ENCODE peak calls at places on chromosomes 4 and X, in six cellular contexts. V is astrocyte of the spinal cord; Z is neural progenitor cell; J is SHP77; A is activated CD4-positive, alpha-beta T cell treated with anti-CD3 and anti-CD28 coated beads, Interleukin-2, amount 50 U/mL, for 1 hour; X is neural crest cell. I is an unnamed sample.

GRCh38 chr4:24913099-24913445 is 230 bp upstream of the CCDC149 start:
- DNase-seq in Z (no peak), A (no peak), V (no peak), X (no peak), J (no peak), I (no peak)

GRCh38 chr4:2079006-2079405 is 19.9 kb downstream of the NAT8L start:
- DNase-seq in A (no peak), V (no peak), J (no peak), X (no peak), Z (no peak), I (no peak)

GRCh38 chr4:75344915-75345314 is 169.3 kb downstream of the RCHY1 start:
- DNase-seq in X (no peak), A (no peak), J (no peak), Z (no peak), V (peak), I (no peak)

GRCh38 chr4:129950217-129950616 is 854.3 kb downstream of the C4orf33 start:
- DNase-seq in J (no peak), X (no peak), V (no peak), Z (no peak), A (no peak), I (no peak)

GRCh38 chrX:71815906-71816156 is 52.7 kb downstream of the CXorf49B start:
- DNase-seq in X (no peak), Z (no peak), A (no peak), V (no peak), J (no peak), I (no peak)

GRCh38 chr4:117064297-117064696 is 21.1 kb downstream of the TRAM1L1 start:
- DNase-seq in Z (no peak), J (no peak), V (peak), X (no peak), A (no peak), I (no peak)

GRCh38 chr4:36508390-36508789 is 227.0 kb downstream of the DTHD1 start:
- DNase-seq in V (no peak), A (no peak), X (no peak), Z (no peak), J (no peak), I (no peak)

GRCh38 chr4:8906991-8907595 is 35.5 kb upstream of the HMX1 start:
- DNase-seq in A (no peak), V (no peak), J (no peak), Z (no peak), X (no peak), I (no peak)

GRCh38 chr4:98845960-98846359 is 83.0 kb downstream of the EIF4E start:
- DNase-seq in J (no peak), V (peak), Z (no peak), A (no peak), X (no peak), I (no peak)

GRCh38 chrX:15854080-15854655 is 445 bp downstream of the AP1S2 start:
- DNase-seq in V (no peak), A (peak), Z (peak), J (peak), X (peak), I (peak)

GRCh38 chrX:136496768-136497555 is 430 bp upstream of the HTATSF1 start:
- DNase-seq in X (peak), A (peak), J (peak), Z (peak), V (peak), I (peak)

GRCh38 chr4:6066191-6066590 is 48.0 kb upstream of the C4orf50 start:
- DNase-seq in J (no peak), X (no peak), A (no peak), Z (no peak), V (no peak), I (no peak)

GRCh38 chr4:185282968-185283367 is 73.6 kb downstream of the SNX25 start:
- DNase-seq in X (no peak), V (peak), Z (peak), J (no peak), A (no peak), I (no peak)

GRCh38 chrX:10769165-10769564 is 148.8 kb upstream of the MID1 start:
- DNase-seq in A (no peak), Z (peak), J (peak), V (peak), X (no peak), I (no peak)

GRCh38 chr4:179989975-179990374 is 2253.2 kb upstream of the TENM3 start:
- DNase-seq in J (no peak), A (no peak), Z (no peak), X (no peak), V (no peak), I (no peak)

GRCh38 chr4:106978046-106978774 is 57.9 kb downstream of the DKK2 start:
- DNase-seq in J (no peak), A (no peak), X (no peak), Z (peak), V (no peak), I (no peak)

GRCh38 chrX:40008841-40009461 is 88.8 kb downstream of the BCOR start:
- DNase-seq in A (peak), X (no peak), V (no peak), Z (peak), J (peak), I (no peak)

GRCh38 chr4:1463927-1464540 is 57.8 kb upstream of the NKX1-1 start:
- DNase-seq in V (no peak), X (no peak), J (no peak), Z (no peak), A (no peak), I (no peak)

GRCh38 chr4:174218127-174218790 is 65.2 kb downstream of the FBXO8 start:
- DNase-seq in J (no peak), V (no peak), X (no peak), A (no peak), Z (peak), I (no peak)

GRCh38 chr4:158914178-158914577 is 145.4 kb downstream of the FNIP2 start:
- DNase-seq in A (no peak), J (no peak), Z (no peak), X (no peak), V (peak), I (no peak)

GRCh38 chr4:82491251-82491960 is 61.0 kb downstream of the ENOPH1 start:
- DNase-seq in V (no peak), Z (no peak), A (no peak), X (no peak), J (peak), I (no peak)

GRCh38 chr4:39025552-39026085 is 6.6 kb downstream of the TMEM156 start:
- DNase-seq in V (peak), Z (no peak), X (no peak), A (no peak), J (no peak), I (no peak)

GRCh38 chr4:151641167-151641566 is 119.6 kb downstream of the GATB start:
- DNase-seq in J (no peak), Z (no peak), V (peak), X (no peak), A (no peak), I (no peak)

GRCh38 chrX:41308884-41309655 is 24.9 kb upstream of the DDX3X start:
- DNase-seq in J (no peak), V (no peak), Z (no peak), A (no peak), X (no peak), I (no peak)

GRCh38 chr4:83011779-83012630 is 1.4 kb upstream of the LIN54 start:
- DNase-seq in A (peak), J (peak), X (peak), V (peak), Z (no peak), I (no peak)

I was measured in central memory CD4-positive, alpha-beta T cell.